ENCODE peak calls at places on chromosomes 12 and 14, in ten cellular contexts. A, J, P, Z, L, O, H, B, Y and C are unnamed samples.

GRCh38 chr14:92768795-92769194 is 20.4 kb upstream of the LGMN start:
- DNase-seq in A (no peak), J (no peak), P (no peak), Z (no peak), L (no peak), O (no peak), H (no peak), B (no peak), Y (no peak), C (no peak)

GRCh38 chr12:113381237-113381636 is 22.4 kb downstream of the SDS start:
- DNase-seq in A (no peak), J (no peak), P (no peak), Z (no peak), L (no peak), O (no peak), H (no peak), B (no peak), Y (no peak), C (no peak)

GRCh38 chr12:94954029-94954685 is 49.3 kb downstream of the NDUFA12 start:
- DNase-seq in A (peak), J (no peak), P (peak), Z (no peak), L (peak), O (no peak), H (no peak), B (no peak), Y (peak), C (no peak)

GRCh38 chr12:123267335-123267920 is 4.2 kb downstream of the CDK2AP1 start:
- DNase-seq in A (no peak), J (no peak), P (no peak), Z (no peak), L (no peak), O (no peak), H (no peak), B (no peak), Y (no peak), C (no peak)

GRCh38 chr14:66228267-66228970 is 257.8 kb upstream of the CCDC196 start:
- DNase-seq in A (peak), J (no peak), P (peak), Z (no peak), L (peak), O (no peak), H (no peak), B (no peak), Y (peak), C (no peak)

GRCh38 chr12:29145372-29146170 is 3.5 kb upstream of the FAR2 start:
- DNase-seq in A (no peak), J (no peak), P (no peak), Z (no peak), L (no peak), O (no peak), H (no peak), B (no peak), Y (no peak), C (no peak)

GRCh38 chr12:52871291-52871961 is 22.6 kb upstream of the KRT78 start:
- DNase-seq in A (peak), J (peak), P (peak), Z (no peak), L (peak), O (no peak), H (peak), B (no peak), Y (peak), C (peak)

GRCh38 chr12:86173044-86173443 is 83.1 kb downstream of the MGAT4C start:
- DNase-seq in A (no peak), J (no peak), P (no peak), Z (no peak), L (no peak), O (no peak), H (no peak), B (no peak), Y (no peak), C (no peak)

GRCh38 chr14:71190691-71191090 is 283.4 kb downstream of the PCNX1 start:
- DNase-seq in A (no peak), J (no peak), P (no peak), Z (no peak), L (no peak), O (no peak), H (no peak), B (no peak), Y (no peak), C (no peak)

GRCh38 chr14:78637903-78638302 is 467.7 kb downstream of the NRXN3 start:
- DNase-seq in A (no peak), J (no peak), P (no peak), Z (no peak), L (no peak), O (no peak), H (no peak), B (no peak), Y (no peak), C (no peak)

GRCh38 chr12:82862069-82862841 is 175.5 kb downstream of the TMTC2 start:
- DNase-seq in A (peak), J (no peak), P (peak), Z (no peak), L (no peak), O (no peak), H (no peak), B (no peak), Y (no peak), C (no peak)

GRCh38 chr12:62774794-62775193 is 160.2 kb downstream of the PPM1H start:
- DNase-seq in A (no peak), J (no peak), P (no peak), Z (no peak), L (no peak), O (no peak), H (no peak), B (no peak), Y (no peak), C (no peak)

GRCh38 chr14:32933623-32933942 is 5.1 kb upstream of the NPAS3 start:
- DNase-seq in A (peak), J (no peak), P (peak), Z (no peak), L (no peak), O (no peak), H (no peak), B (no peak), Y (no peak), C (no peak)
- TF ChIP-seq CTCF in A (peak), J (no peak), P (peak), Z (peak), L (no peak), O (no peak), H (no peak), B (peak), Y (peak), C (no peak)

DNA sequence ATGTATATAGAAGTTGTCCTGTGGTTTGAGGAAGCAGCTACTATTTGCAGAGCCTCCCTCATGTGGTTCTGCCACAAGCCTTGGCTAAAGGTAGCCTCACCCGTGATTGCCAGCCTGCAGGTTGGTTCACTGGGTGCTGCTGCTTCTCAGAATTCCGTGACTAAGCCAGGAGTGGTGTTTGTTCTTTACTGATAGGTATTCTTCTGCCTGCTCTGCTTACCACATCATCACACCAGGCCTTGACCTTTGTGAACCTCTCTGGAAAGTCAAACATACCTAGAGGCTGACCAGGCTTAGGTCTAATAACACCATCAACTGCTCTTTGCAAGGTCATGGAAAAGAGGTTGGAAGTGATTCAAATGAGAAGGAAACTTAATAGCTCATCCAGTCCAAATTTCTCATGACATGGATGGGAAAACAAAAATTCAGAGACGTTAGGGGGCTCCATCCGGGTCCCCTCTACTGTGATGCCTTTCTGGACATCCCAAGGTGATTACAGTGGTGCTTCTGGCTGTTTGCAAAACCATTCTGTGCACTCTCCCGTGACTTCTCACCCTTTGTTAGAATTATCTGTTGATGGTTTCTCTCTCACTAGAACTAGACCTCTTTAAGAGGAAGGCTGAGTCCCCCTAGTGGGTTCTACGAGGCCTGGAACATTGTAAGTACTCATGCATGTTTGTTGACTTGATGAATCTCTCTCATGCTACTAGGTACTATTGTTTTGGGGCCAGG is 8.5 kb upstream of the SOCS2 start:
- DNase-seq in A (peak), J (no peak), P (peak), Z (no peak), L (peak), O (no peak), H (no peak), B (no peak), Y (peak), C (no peak)
- TF ChIP-seq CTCF in A (peak), J (no peak), P (peak), Z (no peak), L (peak), O (no peak), H (no peak), B (no peak), Y (peak), C (no peak)

DNA sequence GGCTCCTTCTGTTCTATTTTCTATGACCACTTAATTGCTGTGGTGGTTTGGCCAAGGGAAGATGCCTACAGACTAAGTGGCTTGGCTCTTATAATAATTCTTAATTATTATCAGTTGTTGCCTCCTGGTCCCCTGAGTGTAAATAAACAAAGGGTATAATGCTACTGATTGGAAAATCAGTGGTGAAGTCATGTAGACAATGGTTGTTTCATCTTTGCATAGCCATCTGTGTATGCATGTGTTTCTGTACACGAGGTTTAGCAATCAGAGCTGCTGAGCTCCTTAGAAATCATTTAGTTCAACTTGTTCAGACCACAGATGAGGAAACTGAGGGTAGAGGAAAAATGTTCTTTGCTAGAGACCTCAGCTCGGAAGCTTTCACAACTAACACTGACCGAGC is 152.2 kb downstream of the STXBP6 start:
- DNase-seq in A (no peak), J (no peak), P (no peak), Z (no peak), L (no peak), O (no peak), H (no peak), B (no peak), Y (no peak), C (no peak)
- TF ChIP-seq CTCF in A (no peak), J (no peak), P (no peak), Z (no peak), L (no peak), O (no peak), H (no peak), B (no peak), Y (no peak), C (no peak)

DNA sequence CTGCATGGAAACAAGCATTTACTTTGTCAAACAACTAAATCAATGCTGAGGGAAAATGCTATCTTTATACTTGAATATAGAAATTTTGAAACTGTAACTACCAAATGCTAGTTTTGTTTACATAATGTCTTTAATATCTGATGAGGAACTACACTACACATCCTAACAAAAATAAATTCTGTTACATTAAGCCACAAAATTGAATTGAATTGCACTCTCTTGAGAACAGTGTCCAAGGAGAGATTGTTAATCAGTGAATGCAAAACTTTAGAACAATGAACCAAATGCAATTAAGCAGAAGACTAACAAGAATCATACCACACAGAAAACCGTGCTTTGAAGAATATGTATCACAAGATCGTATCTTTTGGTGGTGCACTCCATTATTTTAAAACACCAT is 141.6 kb downstream of the CNTN1 start:
- DNase-seq in A (no peak), J (no peak), P (no peak), Z (no peak), L (no peak), O (no peak), H (no peak), B (no peak), Y (no peak), C (no peak)
- TF ChIP-seq CTCF in A (no peak), J (no peak), P (no peak), Z (no peak), L (no peak), O (no peak), H (no peak), B (no peak), Y (no peak), C (no peak)

GRCh38 chr12:5332521-5332920 is 99.4 kb upstream of the NTF3 start:
- DNase-seq in A (no peak), J (no peak), P (no peak), Z (no peak), L (no peak), O (no peak), H (no peak), B (no peak), Y (no peak), C (no peak)
- TF ChIP-seq CTCF in A (no peak), J (no peak), P (no peak), Z (no peak), L (no peak), O (no peak), H (no peak), B (no peak), Y (no peak), C (no peak)